ENCODE peak calls at places on chromosomes 13 and 19, in six cellular contexts. One of them, this sample, is unnamed.

GRCh38 chr13:54574791-54575190 is 1546.2 kb downstream of the OLFM4 start:
- DNase-seq in HCT116: no peak
- DNase-seq in adrenal gland: no peak
- DNase-seq in ovary: no peak
- DNase-seq in body of pancreas: no peak
- DNase-seq in heart left ventricle: no peak
- DNase-seq in this sample: no peak

GRCh38 chr13:48818495-48818961 is 157.2 kb upstream of the FNDC3A start:
- DNase-seq in ovary: no peak
- DNase-seq in heart left ventricle: no peak
- DNase-seq in adrenal gland: no peak
- DNase-seq in body of pancreas: no peak
- DNase-seq in HCT116: no peak
- DNase-seq in this sample: peak

GRCh38 chr19:6847828-6848200 is 39.6 kb upstream of the ADGRE1 start:
- DNase-seq in HCT116: no peak
- DNase-seq in adrenal gland: no peak
- DNase-seq in ovary: no peak
- DNase-seq in heart left ventricle: no peak
- DNase-seq in body of pancreas: no peak
- DNase-seq in this sample: no peak

GRCh38 chr13:36033035-36033434 is 98.1 kb downstream of the DCLK1 start:
- DNase-seq in adrenal gland: no peak
- DNase-seq in body of pancreas: no peak
- DNase-seq in HCT116: no peak
- DNase-seq in heart left ventricle: no peak
- DNase-seq in ovary: no peak
- DNase-seq in this sample: no peak

GRCh38 chr13:97911311-97912138 is 42.0 kb upstream of the IPO5 start:
- DNase-seq in body of pancreas: peak
- DNase-seq in HCT116: peak
- DNase-seq in heart left ventricle: no peak
- DNase-seq in ovary: no peak
- DNase-seq in adrenal gland: no peak
- DNase-seq in this sample: peak

GRCh38 chr19:40410030-40410389 is 3.2 kb downstream of the PRX start:
- DNase-seq in adrenal gland: no peak
- DNase-seq in HCT116: no peak
- DNase-seq in body of pancreas: no peak
- DNase-seq in heart left ventricle: no peak
- DNase-seq in ovary: no peak
- DNase-seq in this sample: no peak

GRCh38 chr19:40200352-40201099 is 9.3 kb downstream of the MAP3K10 start:
- DNase-seq in ovary: no peak
- DNase-seq in HCT116: peak
- DNase-seq in adrenal gland: no peak
- DNase-seq in heart left ventricle: no peak
- DNase-seq in body of pancreas: no peak
- DNase-seq in this sample: peak

GRCh38 chr13:99321709-99322108 is 14.5 kb upstream of the GPR183 start:
- DNase-seq in HCT116: no peak
- DNase-seq in ovary: no peak
- DNase-seq in body of pancreas: no peak
- DNase-seq in heart left ventricle: no peak
- DNase-seq in adrenal gland: no peak
- DNase-seq in this sample: no peak

GRCh38 chr13:34255695-34256094 is 437.7 kb downstream of the RFC3 start:
- DNase-seq in ovary: no peak
- DNase-seq in body of pancreas: no peak
- DNase-seq in adrenal gland: no peak
- DNase-seq in heart left ventricle: no peak
- DNase-seq in HCT116: no peak
- DNase-seq in this sample: no peak
- TF ChIP-seq POLR2A in ovary: no peak
- TF ChIP-seq POLR2A in body of pancreas: no peak
- TF ChIP-seq POLR2A in adrenal gland: no peak
- TF ChIP-seq POLR2A in heart left ventricle: no peak
- TF ChIP-seq POLR2A in HCT116: no peak
- TF ChIP-seq POLR2A in this sample: no peak

DNA sequence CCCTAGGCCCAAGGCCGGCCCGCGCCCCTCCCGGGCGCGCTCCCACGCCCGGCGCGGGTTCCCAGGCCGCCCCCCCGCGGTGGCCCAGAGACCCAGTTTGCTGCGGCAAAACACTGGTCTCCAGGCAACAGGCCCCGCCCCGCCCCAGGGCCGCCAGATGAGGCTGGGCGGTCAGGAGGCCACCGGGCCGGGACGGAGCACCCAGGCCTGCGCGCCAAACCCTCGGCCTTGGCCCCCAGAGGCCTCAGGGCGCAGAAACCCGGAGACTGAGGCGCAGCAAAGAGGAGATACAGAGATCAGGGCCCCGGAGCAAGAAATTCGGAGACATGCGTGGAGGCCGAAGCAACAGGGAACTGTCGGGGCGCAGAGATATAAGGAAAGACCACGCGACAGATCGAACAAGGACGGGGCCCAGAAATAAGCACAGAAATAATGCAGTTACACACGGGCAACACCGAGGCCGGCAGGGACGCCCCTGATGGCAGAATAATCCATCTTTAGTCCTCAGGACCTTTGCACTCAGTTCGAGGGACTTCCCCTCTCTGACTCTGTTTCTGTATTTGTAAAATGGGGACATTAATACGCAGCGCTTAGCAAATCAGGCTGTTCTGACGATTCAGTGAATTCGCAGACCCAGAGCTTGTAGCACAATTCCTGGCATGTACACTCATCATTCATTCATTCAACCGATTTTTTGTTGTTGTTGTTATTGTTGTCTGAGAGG is 20.8 kb upstream of the ERCC1 start:
- DNase-seq in HCT116: no peak
- DNase-seq in heart left ventricle: peak
- DNase-seq in adrenal gland: peak
- DNase-seq in ovary: peak
- DNase-seq in body of pancreas: peak
- DNase-seq in this sample: no peak
- TF ChIP-seq POLR2A in HCT116: no peak
- TF ChIP-seq POLR2A in heart left ventricle: no peak
- TF ChIP-seq POLR2A in adrenal gland: no peak
- TF ChIP-seq POLR2A in ovary: no peak
- TF ChIP-seq POLR2A in body of pancreas: peak
- TF ChIP-seq POLR2A in this sample: no peak

GRCh38 chr19:12784394-12784870 is 6.9 kb upstream of the JUNB start:
- DNase-seq in ovary: no peak
- DNase-seq in HCT116: no peak
- DNase-seq in adrenal gland: no peak
- DNase-seq in body of pancreas: no peak
- DNase-seq in heart left ventricle: no peak
- DNase-seq in this sample: no peak

GRCh38 chr19:12783226-12783848 is 7.9 kb upstream of the JUNB start:
- DNase-seq in HCT116: no peak
- DNase-seq in body of pancreas: no peak
- DNase-seq in adrenal gland: peak
- DNase-seq in heart left ventricle: no peak
- DNase-seq in ovary: no peak
- DNase-seq in this sample: no peak

GRCh38 chr19:12784871-12785430 is 6.3 kb upstream of the JUNB start:
- DNase-seq in heart left ventricle: no peak
- DNase-seq in ovary: no peak
- DNase-seq in HCT116: no peak
- DNase-seq in body of pancreas: no peak
- DNase-seq in adrenal gland: no peak
- DNase-seq in this sample: no peak

GRCh38 chr19:12782424-12783225 is 7.3 kb upstream of the HOOK2 start:
- DNase-seq in body of pancreas: peak
- DNase-seq in adrenal gland: peak
- DNase-seq in ovary: peak
- DNase-seq in HCT116: no peak
- DNase-seq in heart left ventricle: peak
- DNase-seq in this sample: no peak

DNA sequence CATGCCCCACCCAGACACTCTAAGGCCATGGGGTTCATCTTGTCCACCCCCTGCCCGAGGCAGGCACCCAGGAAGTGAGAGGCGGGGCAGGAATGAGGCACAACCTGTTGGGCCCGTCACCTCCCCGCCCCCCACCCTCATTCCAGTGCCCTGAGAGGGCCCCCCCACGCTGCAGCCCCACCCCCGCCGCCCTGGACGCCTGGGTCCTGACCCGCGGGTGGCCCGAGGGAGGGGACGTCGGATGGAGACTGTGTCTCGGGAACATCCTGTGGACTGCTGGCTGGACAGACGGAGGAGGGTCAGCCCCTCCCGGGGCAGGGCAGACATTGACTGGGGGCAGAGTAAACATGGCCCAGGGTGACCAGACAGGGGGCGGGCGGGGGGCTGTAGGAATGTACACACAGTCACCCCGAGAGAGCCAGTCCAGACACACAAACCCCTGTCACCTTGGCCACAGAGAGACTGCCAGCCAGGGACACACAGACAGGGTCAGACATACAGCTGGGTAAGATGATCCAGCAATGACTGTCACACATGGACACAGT is 7.4 kb upstream of the JUNB start:
- DNase-seq in ovary: peak
- DNase-seq in adrenal gland: peak
- DNase-seq in body of pancreas: peak
- DNase-seq in heart left ventricle: peak
- DNase-seq in HCT116: no peak
- DNase-seq in this sample: no peak
- TF ChIP-seq POLR2A in ovary: no peak
- TF ChIP-seq POLR2A in adrenal gland: no peak
- TF ChIP-seq POLR2A in body of pancreas: no peak
- TF ChIP-seq POLR2A in heart left ventricle: no peak
- TF ChIP-seq POLR2A in HCT116: no peak
- TF ChIP-seq POLR2A in this sample: no peak

DNA sequence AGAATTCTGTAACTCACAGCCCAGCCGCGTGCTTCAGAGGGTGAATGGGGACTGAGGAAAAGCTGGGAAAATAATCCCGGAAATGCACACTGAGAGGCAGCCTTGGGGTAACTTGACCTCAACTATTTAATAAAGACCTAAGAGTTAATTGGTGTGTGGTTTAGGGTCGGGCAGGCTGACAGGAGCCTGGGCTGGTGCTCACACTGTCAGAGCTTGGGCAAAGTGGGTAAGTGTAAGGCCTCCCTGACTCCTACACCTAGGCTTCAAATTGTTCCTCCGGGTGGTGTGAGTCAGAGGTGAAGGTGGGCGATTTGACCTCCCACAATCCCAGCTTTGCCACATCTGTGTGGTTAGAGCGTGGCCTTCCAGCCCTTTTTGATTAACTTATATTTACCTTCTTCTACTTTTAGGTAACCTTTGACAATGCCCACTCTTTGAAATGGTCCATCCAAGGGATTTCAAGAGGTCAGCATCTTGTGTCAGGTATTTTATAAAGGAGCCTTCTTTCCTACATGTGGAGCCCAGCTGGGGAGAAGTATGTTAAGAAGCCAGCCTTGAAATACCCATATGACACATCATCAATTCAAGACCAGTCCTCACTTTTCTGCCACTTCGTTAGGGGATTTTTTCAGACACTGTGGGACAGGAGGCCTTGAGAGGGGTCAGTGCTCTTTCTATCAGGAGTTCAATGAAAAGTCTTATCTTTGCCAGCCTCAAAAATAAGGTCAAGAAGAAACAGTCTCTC is 114.2 kb downstream of the NUFIP1 start:
- DNase-seq in heart left ventricle: no peak
- DNase-seq in ovary: no peak
- DNase-seq in body of pancreas: no peak
- DNase-seq in HCT116: no peak
- DNase-seq in adrenal gland: no peak
- DNase-seq in this sample: no peak
- TF ChIP-seq POLR2A in heart left ventricle: no peak
- TF ChIP-seq POLR2A in ovary: no peak
- TF ChIP-seq POLR2A in body of pancreas: no peak
- TF ChIP-seq POLR2A in HCT116: no peak
- TF ChIP-seq POLR2A in adrenal gland: no peak
- TF ChIP-seq POLR2A in this sample: no peak

GRCh38 chr19:56145698-56146097 is 4.6 kb downstream of the ZNF444 start:
- DNase-seq in HCT116: no peak
- DNase-seq in heart left ventricle: no peak
- DNase-seq in adrenal gland: no peak
- DNase-seq in body of pancreas: peak
- DNase-seq in ovary: no peak
- DNase-seq in this sample: no peak
- TF ChIP-seq POLR2A in HCT116: no peak
- TF ChIP-seq POLR2A in heart left ventricle: no peak
- TF ChIP-seq POLR2A in adrenal gland: no peak
- TF ChIP-seq POLR2A in body of pancreas: peak
- TF ChIP-seq POLR2A in ovary: no peak
- TF ChIP-seq POLR2A in this sample: no peak

DNA sequence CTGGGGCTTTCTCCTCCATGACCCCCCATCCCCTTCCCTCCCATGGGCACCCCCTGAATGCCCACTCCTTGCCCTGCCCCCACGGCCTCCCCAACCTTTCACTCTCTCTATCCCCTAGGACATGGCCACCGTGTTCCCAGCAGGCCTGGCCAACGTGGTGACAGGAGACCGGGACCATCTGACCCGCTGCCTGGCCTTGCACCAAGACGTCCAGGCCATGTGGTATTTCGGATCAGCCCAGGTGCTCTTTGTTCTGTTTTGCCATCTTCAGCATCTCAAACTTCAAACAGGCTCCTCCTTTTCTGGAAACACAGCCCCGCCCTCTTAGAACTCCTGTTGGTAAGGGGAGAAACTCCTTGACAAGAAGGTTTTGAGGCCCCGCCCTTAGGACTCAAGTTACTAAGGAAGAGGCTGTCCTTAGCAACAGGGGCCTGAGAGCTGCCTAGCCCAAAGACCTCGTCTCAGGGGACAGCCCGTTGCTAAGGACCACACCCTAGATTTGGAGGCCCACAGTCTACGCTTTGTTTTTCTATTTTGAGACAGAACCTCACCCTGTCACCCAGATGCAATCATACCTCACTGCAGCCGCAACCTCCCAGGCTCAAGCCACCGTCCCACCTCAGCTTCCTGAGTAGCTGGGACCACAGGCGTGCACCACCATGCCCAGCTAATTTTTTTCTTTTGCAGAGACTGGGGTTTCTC is 5.1 kb upstream of the FLT3LG start:
- DNase-seq in HCT116: no peak
- DNase-seq in ovary: peak
- DNase-seq in adrenal gland: no peak
- DNase-seq in heart left ventricle: peak
- DNase-seq in body of pancreas: peak
- DNase-seq in this sample: peak
- TF ChIP-seq POLR2A in HCT116: no peak
- TF ChIP-seq POLR2A in ovary: no peak
- TF ChIP-seq POLR2A in adrenal gland: no peak
- TF ChIP-seq POLR2A in heart left ventricle: no peak
- TF ChIP-seq POLR2A in body of pancreas: no peak
- TF ChIP-seq POLR2A in this sample: no peak

DNA sequence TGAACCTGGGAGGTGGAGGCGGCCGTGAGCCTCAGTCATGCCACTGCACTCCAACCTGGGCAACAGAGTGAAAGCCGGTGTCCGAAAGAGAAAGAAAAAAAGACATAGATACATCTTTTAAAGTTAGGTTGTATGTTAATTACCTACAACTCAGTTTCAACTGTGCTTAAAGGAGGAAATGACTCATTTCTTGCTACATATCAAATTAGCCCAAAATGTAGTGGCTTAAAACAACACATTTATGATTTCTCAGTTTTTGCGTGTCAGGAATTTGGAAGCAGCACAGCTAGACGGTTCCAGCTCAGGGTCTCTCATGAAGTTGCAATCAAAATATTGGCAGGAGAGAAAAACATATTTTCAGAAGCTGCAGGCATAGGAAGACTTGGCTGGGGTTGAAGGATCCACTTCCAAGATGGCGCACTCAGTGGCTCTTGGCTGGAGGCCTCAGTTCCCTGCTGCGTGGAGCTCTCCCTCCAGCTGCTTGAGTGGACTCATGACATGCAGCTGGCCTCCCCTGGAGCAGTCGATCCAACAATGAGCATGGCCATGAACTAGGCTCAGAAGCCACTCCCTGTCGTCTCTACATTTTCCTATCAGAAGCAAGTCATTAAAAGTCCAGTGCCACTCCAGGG is 7.1 kb downstream of the LDLR start:
- DNase-seq in ovary: peak
- DNase-seq in adrenal gland: peak
- DNase-seq in HCT116: no peak
- DNase-seq in body of pancreas: no peak
- DNase-seq in heart left ventricle: peak
- DNase-seq in this sample: no peak
- TF ChIP-seq POLR2A in ovary: peak
- TF ChIP-seq POLR2A in adrenal gland: peak
- TF ChIP-seq POLR2A in HCT116: no peak
- TF ChIP-seq POLR2A in body of pancreas: no peak
- TF ChIP-seq POLR2A in heart left ventricle: no peak
- TF ChIP-seq POLR2A in this sample: no peak

This sample was measured in H54.